ENCODE peak calls at places on chromosomes 12 and 14, in nine cellular contexts. Z is GM10248; U is left ventricle myocardium superior; I is activated CD8-positive, alpha-beta memory T cell treated with anti-CD3 and anti-CD28 coated beads for 1 hour; R is iPS-NIHi11; D is HCT116; Y is sciatic nerve; K is H54; M is CD4-positive, alpha-beta T cell. G is an unnamed sample.

GRCh38 chr14:20956376-20956976 is 1.2 kb downstream of the RNASE2 start:
- DNase-seq in M (no peak), U (no peak), K (no peak), I (no peak), Y (no peak), R (no peak), D (no peak), Z (no peak), G (no peak)

GRCh38 chr14:95260537-95261440 is 58.9 kb downstream of the CLMN start:
- DNase-seq in U (peak), R (no peak), M (no peak), K (no peak), I (no peak), Y (no peak), Z (peak), D (no peak), G (no peak)

GRCh38 chr14:101721951-101722661 is 39.4 kb upstream of the PPP2R5C start:
- DNase-seq in D (no peak), M (peak), Z (no peak), I (peak), K (no peak), U (no peak), R (peak), Y (no peak), G (peak)

GRCh38 chr14:59583755-59584154 is 7.1 kb upstream of the CCDC175 start:
- DNase-seq in U (no peak), R (peak), D (no peak), M (no peak), K (peak), I (no peak), Z (no peak), Y (no peak), G (no peak)

GRCh38 chr12:59077153-59077930 is 157.0 kb upstream of the LRIG3 start:
- DNase-seq in D (no peak), R (no peak), U (no peak), I (no peak), Y (no peak), K (no peak), M (no peak), Z (no peak), G (no peak)

GRCh38 chr14:100423421-100424010 is 100.4 kb downstream of the SLC25A47 start:
- DNase-seq in R (no peak), U (no peak), D (no peak), Y (no peak), M (no peak), Z (no peak), I (no peak), K (no peak), G (no peak)

GRCh38 chr12:95942532-95943230 is at the start of gene CCDC38:
- DNase-seq in D (peak), M (peak), R (peak), I (peak), K (peak), U (peak), Z (peak), Y (peak), G (peak)

GRCh38 chr12:28795306-28795705 is 353.8 kb upstream of the FAR2 start:
- DNase-seq in K (no peak), M (no peak), Z (no peak), Y (no peak), I (no peak), R (no peak), U (no peak), D (no peak), G (no peak)

GRCh38 chr12:119486599-119487154 is 106.9 kb upstream of the TMEM233 start:
- DNase-seq in U (no peak), Z (no peak), K (no peak), R (peak), I (no peak), Y (no peak), M (no peak), D (no peak), G (no peak)

GRCh38 chr14:36052063-36052462 is 124.5 kb downstream of the PTCSC3 start:
- DNase-seq in Z (no peak), K (no peak), D (no peak), M (no peak), U (no peak), R (no peak), I (no peak), Y (no peak), G (no peak)

GRCh38 chr12:42705863-42706262 is 116.3 kb upstream of the PRICKLE1 start:
- DNase-seq in R (no peak), Z (no peak), U (peak), K (peak), M (no peak), Y (peak), I (no peak), D (no peak), G (no peak)

GRCh38 chr12:32455607-32456063 is 56.3 kb downstream of the FGD4 start:
- DNase-seq in K (peak), U (no peak), I (no peak), M (no peak), R (peak), Y (no peak), D (peak), Z (peak), G (no peak)

GRCh38 chr12:74801625-74802024 is 264.0 kb downstream of the ATXN7L3B start:
- DNase-seq in Z (no peak), K (no peak), Y (no peak), M (no peak), R (no peak), I (no peak), U (no peak), D (no peak), G (no peak)

GRCh38 chr12:14751987-14752386 is 51.3 kb downstream of the WBP11 start:
- DNase-seq in D (no peak), K (no peak), Z (no peak), M (no peak), U (no peak), Y (no peak), R (no peak), I (no peak), G (no peak)

GRCh38 chr12:116783503-116784237 is 45.6 kb downstream of the RNFT2 start:
- DNase-seq in Y (no peak), U (no peak), K (no peak), Z (no peak), M (no peak), I (no peak), R (no peak), D (no peak), G (no peak)

GRCh38 chr12:46389130-46389616 is 16.6 kb upstream of the SLC38A2 start:
- DNase-seq in Y (peak), I (no peak), R (no peak), M (no peak), Z (no peak), K (no peak), U (no peak), D (no peak), G (no peak)

GRCh38 chr14:99790201-99790977 is 2.8 kb upstream of the EML1 start:
- DNase-seq in R (no peak), Y (no peak), M (no peak), I (no peak), Z (no peak), D (no peak), K (no peak), U (no peak), G (no peak)

GRCh38 chr12:52617403-52617785 is 965 bp downstream of the KRT73 start:
- DNase-seq in K (no peak), U (no peak), M (no peak), D (no peak), R (no peak), I (no peak), Z (no peak), Y (no peak), G (no peak)

GRCh38 chr14:75906680-75907280 is 75.0 kb downstream of the TGFB3 start:
- DNase-seq in R (peak), I (peak), U (no peak), M (peak), K (no peak), Y (peak), D (peak), Z (peak), G (peak)

GRCh38 chr14:74977901-74978385 is 22.5 kb upstream of the PGF start:
- DNase-seq in I (no peak), Z (no peak), K (no peak), M (no peak), R (no peak), U (no peak), D (no peak), Y (no peak), G (no peak)

GRCh38 chr12:57089259-57090245 is 638 bp downstream of the NAB2 start:
- DNase-seq in K (no peak), Y (peak), U (peak), I (peak), M (peak), Z (peak), R (no peak), D (no peak), G (no peak)